ENCODE peak calls at places on chromosomes 5 and 9, in eight cellular contexts. V is AG04450; B is heart right ventricle; A is neuronal stem cell; C is brain microvascular endothelial cell; F is CD4-positive, CD25-positive, alpha-beta regulatory T cell; T is IMR-90; H is psoas muscle. X is an unnamed sample.

GRCh38 chr5:110865400-110866094 is 126.7 kb downstream of the SLC25A46 start:
- DNase-seq in V (no peak), B (no peak), A (peak; percentile 37), C (peak; percentile 48), F (peak; percentile 1), T (peak; percentile 41), H (no peak), X (no peak)

GRCh38 chr9:124017929-124018730 is 6.6 kb downstream of the LHX2 start:
- DNase-seq in V (no peak), B (no peak), A (no peak), C (no peak), F (no peak), T (no peak), H (no peak), X (no peak)

GRCh38 chr5:53560028-53560427 is 411 bp upstream of the NDUFS4 start:
- DNase-seq in V (no peak), B (no peak), A (no peak), C (no peak), F (no peak), T (no peak), H (no peak), X (no peak)

GRCh38 chr5:135135530-135136201 is 101.6 kb upstream of the PITX1 start:
- DNase-seq in V (no peak), B (no peak), A (no peak), C (peak; percentile 14), F (no peak), T (peak; percentile 79), H (peak; percentile 89), X (no peak)

GRCh38 chr5:45696206-45696836 is at the start of gene HCN1:
- DNase-seq in V (no peak), B (peak; percentile 59), A (peak; percentile 78), C (peak; percentile 37), F (peak; percentile 44), T (peak; percentile 32), H (peak; percentile 89), X (no peak)

GRCh38 chr9:134188421-134189166 is 24.2 kb upstream of the RNU6ATAC start:
- DNase-seq in V (no peak), B (no peak), A (no peak), C (no peak), F (no peak), T (no peak), H (peak; percentile 64), X (no peak)

GRCh38 chr5:179408646-179409045 is 63.4 kb upstream of the ADAMTS2 start:
- DNase-seq in V (no peak), B (no peak), A (no peak), C (no peak), F (no peak), T (no peak), H (no peak), X (no peak)

GRCh38 chr9:16704489-16705111 is 165.9 kb downstream of the BNC2 start:
- DNase-seq in V (peak; percentile 55), B (peak; percentile 24), A (no peak), C (peak; percentile 65), F (no peak), T (peak; percentile 80), H (peak; percentile 64), X (no peak)

GRCh38 chr5:135481387-135481786 is 29.2 kb upstream of the TIFAB start:
- DNase-seq in V (no peak), B (no peak), A (no peak), C (no peak), F (no peak), T (no peak), H (no peak), X (no peak)

GRCh38 chr9:14322211-14323082 is 8.5 kb upstream of the NFIB start:
- DNase-seq in V (no peak), B (peak; percentile 93), A (peak; percentile 88), C (peak; percentile 85), F (peak; percentile 86), T (peak; percentile 76), H (peak; percentile 96), X (peak; percentile 64)

GRCh38 chr5:92886751-92887150 is 694.3 kb downstream of the NR2F1-AS1 start:
- DNase-seq in V (no peak), B (no peak), A (no peak), C (no peak), F (no peak), T (no peak), H (no peak), X (no peak)

GRCh38 chr5:92885950-92886349 is 695.1 kb downstream of the NR2F1-AS1 start:
- DNase-seq in V (no peak), B (no peak), A (peak; percentile 40), C (no peak), F (no peak), T (no peak), H (no peak), X (no peak)

GRCh38 chr5:92889140-92889539 is 691.9 kb downstream of the NR2F1-AS1 start:
- DNase-seq in V (no peak), B (no peak), A (no peak), C (no peak), F (no peak), T (no peak), H (no peak), X (no peak)

GRCh38 chr5:92887254-92887653 is 693.8 kb downstream of the NR2F1-AS1 start:
- DNase-seq in V (no peak), B (no peak), A (no peak), C (no peak), F (no peak), T (no peak), H (no peak), X (no peak)

DNA sequence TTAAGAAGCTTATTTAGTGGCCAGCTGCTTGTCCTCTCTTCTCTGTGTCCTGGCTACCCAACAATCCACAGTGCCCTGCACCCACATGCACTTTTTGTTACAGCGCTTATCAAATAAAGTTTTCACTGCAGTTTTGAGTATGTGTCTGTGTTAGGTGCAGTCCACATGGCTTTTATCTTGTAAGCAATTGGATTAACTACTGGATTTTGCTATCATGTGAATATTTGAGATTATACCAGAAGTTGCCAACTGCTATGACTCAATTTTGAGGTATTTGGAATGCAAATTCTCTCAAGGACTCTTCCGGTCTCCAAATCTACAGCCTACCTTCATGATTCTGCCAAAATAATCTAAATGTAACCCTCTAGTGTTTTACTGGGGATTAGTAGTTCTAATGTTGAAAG is 690.2 kb downstream of the NR2F1-AS1 start:
- DNase-seq in V (no peak), B (no peak), A (no peak), C (no peak), F (no peak), T (peak; percentile 48), H (no peak), X (no peak)
- H3K4me3 ChIP-seq in V (no peak overlapping the region), B (no peak overlapping the region), A (no peak overlapping the region), C (no peak overlapping the region), F (no peak overlapping the region), T (no peak overlapping the region), H (no peak overlapping the region), X (no peak overlapping the region)

GRCh38 chr9:137167752-137168574 is 1.9 kb downstream of the LRRC26 start:
- DNase-seq in V (no peak), B (no peak), A (peak; percentile 60), C (no peak), F (no peak), T (no peak), H (no peak), X (no peak)
- H3K27ac ChIP-seq in V (no peak overlapping the region), B (no peak overlapping the region), A (no peak overlapping the region), C (no peak overlapping the region), F (no peak overlapping the region), T (no peak overlapping the region), H (no peak overlapping the region), X (no peak overlapping the region)

GRCh38 chr9:135746565-135746964 is 44.6 kb downstream of the KCNT1 start:
- DNase-seq in V (no peak), B (no peak), A (no peak), C (no peak), F (no peak), T (no peak), H (no peak), X (no peak)

GRCh38 chr9:135745686-135746324 is 43.8 kb downstream of the KCNT1 start:
- DNase-seq in V (no peak), B (no peak), A (no peak), C (no peak), F (no peak), T (no peak), H (no peak), X (no peak)

GRCh38 chr9:135748676-135749075 is 46.7 kb downstream of the KCNT1 start:
- DNase-seq in V (no peak), B (no peak), A (no peak), C (no peak), F (no peak), T (no peak), H (no peak), X (no peak)

GRCh38 chr9:135749171-135750045 is 47.4 kb downstream of the KCNT1 start:
- DNase-seq in V (no peak), B (no peak), A (no peak), C (no peak), F (no peak), T (no peak), H (peak; percentile 66), X (no peak)

GRCh38 chr9:135747311-135747710 is 45.3 kb downstream of the KCNT1 start:
- DNase-seq in V (no peak), B (no peak), A (no peak), C (no peak), F (no peak), T (no peak), H (no peak), X (no peak)
- H3K27me3 ChIP-seq in V (peaks cover 3% of the 10 kb centered on the region), B (peaks cover 10% of the 10 kb centered on the region), A (no peaks in the 10 kb centered on the region), C (no peaks in the 10 kb centered on the region), F (no peaks in the 10 kb centered on the region), T (peaks cover 2% of the 10 kb centered on the region), H (no peaks in the 10 kb centered on the region), X (no peaks in the 10 kb centered on the region)

GRCh38 chr5:90833753-90834152 is 275.2 kb downstream of the ADGRV1 start:
- DNase-seq in V (no peak), B (no peak), A (no peak), C (no peak), F (no peak), T (no peak), H (no peak), X (no peak)
- H3K4me3 ChIP-seq in V (no peak overlapping the region), B (no peak overlapping the region), A (no peak overlapping the region), C (no peak overlapping the region), F (no peak overlapping the region), T (no peak overlapping the region), H (no peak overlapping the region), X (no peak overlapping the region)

GRCh38 chr5:128674837-128675446 is 136.9 kb upstream of the FBN2 start:
- DNase-seq in V (peak; percentile 24), B (no peak), A (no peak), C (peak; percentile 63), F (peak; percentile 25), T (peak; percentile 57), H (no peak), X (peak; percentile 16)
- H3K27ac ChIP-seq in V (no peak overlapping the region), B (no peak overlapping the region), A (no peak overlapping the region), C (no peak overlapping the region), F (no peak overlapping the region), T (no peak overlapping the region), H (no peak overlapping the region), X (no peak overlapping the region)

GRCh38 chr5:176814313-176814685 is 3.9 kb downstream of the UNC5A start:
- DNase-seq in V (no peak), B (no peak), A (no peak), C (no peak), F (no peak), T (no peak), H (no peak), X (no peak)
- H3K27me3 ChIP-seq in V (peaks cover 71% of the 10 kb centered on the region), B (peaks cover 95% of the 10 kb centered on the region), A (peaks cover 38% of the 10 kb centered on the region), C (peaks cover 72% of the 10 kb centered on the region), F (peaks cover 20% of the 10 kb centered on the region), T (peaks cover 83% of the 10 kb centered on the region), H (peaks cover 81% of the 10 kb centered on the region), X (peaks cover 48% of the 10 kb centered on the region)